ENCODE peak calls at places on chromosomes 13 and 19, in four cellular contexts. One of them, this sample, is unnamed.

GRCh38 chr13:62710766-62711165 is 1295.1 kb upstream of the PCDH20 start:
- DNase-seq in stomach: no peak
- DNase-seq in SK-N-SH: no peak
- DNase-seq in endothelial cell of umbilical vein: no peak
- DNase-seq in this sample: no peak

GRCh38 chr13:48411281-48412099 is 1.4 kb downstream of the LPAR6 start:
- DNase-seq in stomach: no peak
- DNase-seq in SK-N-SH: no peak
- DNase-seq in endothelial cell of umbilical vein: peak; percentile 59
- DNase-seq in this sample: no peak

GRCh38 chr13:100547805-100548204 is 40.8 kb downstream of the GGACT start:
- DNase-seq in stomach: no peak
- DNase-seq in SK-N-SH: peak; percentile 61
- DNase-seq in endothelial cell of umbilical vein: no peak
- DNase-seq in this sample: no peak

GRCh38 chr13:100625447-100625846 is 36.9 kb upstream of the GGACT start:
- DNase-seq in stomach: no peak
- DNase-seq in SK-N-SH: no peak
- DNase-seq in endothelial cell of umbilical vein: peak; percentile 12
- DNase-seq in this sample: no peak

GRCh38 chr13:34087791-34088190 is 269.8 kb downstream of the RFC3 start:
- DNase-seq in stomach: no peak
- DNase-seq in SK-N-SH: no peak
- DNase-seq in endothelial cell of umbilical vein: no peak
- DNase-seq in this sample: no peak

GRCh38 chr19:56692496-56692895 is 20.9 kb upstream of the ZNF835 start:
- DNase-seq in stomach: no peak
- DNase-seq in SK-N-SH: no peak
- DNase-seq in endothelial cell of umbilical vein: no peak
- DNase-seq in this sample: no peak

GRCh38 chr13:64083396-64083795 is 2667.7 kb upstream of the PCDH20 start:
- DNase-seq in stomach: no peak
- DNase-seq in SK-N-SH: no peak
- DNase-seq in endothelial cell of umbilical vein: no peak
- DNase-seq in this sample: no peak

GRCh38 chr19:12733369-12733896 is 1.1 kb downstream of the TRIR start:
- DNase-seq in stomach: no peak
- DNase-seq in SK-N-SH: peak; percentile 76
- DNase-seq in endothelial cell of umbilical vein: peak; percentile 29
- DNase-seq in this sample: no peak

GRCh38 chr19:35160629-35161433 is 6.3 kb downstream of the FXYD5 start:
- DNase-seq in stomach: no peak
- DNase-seq in SK-N-SH: no peak
- DNase-seq in endothelial cell of umbilical vein: no peak
- DNase-seq in this sample: no peak

GRCh38 chr13:82747948-82748347 is 1134.3 kb downstream of the SLITRK1 start:
- DNase-seq in stomach: no peak
- DNase-seq in SK-N-SH: no peak
- DNase-seq in endothelial cell of umbilical vein: no peak
- DNase-seq in this sample: no peak

GRCh38 chr13:48892311-48892710 is 83.4 kb upstream of the FNDC3A start:
- DNase-seq in stomach: no peak
- DNase-seq in SK-N-SH: no peak
- DNase-seq in endothelial cell of umbilical vein: peak; percentile 91
- DNase-seq in this sample: no peak

DNA sequence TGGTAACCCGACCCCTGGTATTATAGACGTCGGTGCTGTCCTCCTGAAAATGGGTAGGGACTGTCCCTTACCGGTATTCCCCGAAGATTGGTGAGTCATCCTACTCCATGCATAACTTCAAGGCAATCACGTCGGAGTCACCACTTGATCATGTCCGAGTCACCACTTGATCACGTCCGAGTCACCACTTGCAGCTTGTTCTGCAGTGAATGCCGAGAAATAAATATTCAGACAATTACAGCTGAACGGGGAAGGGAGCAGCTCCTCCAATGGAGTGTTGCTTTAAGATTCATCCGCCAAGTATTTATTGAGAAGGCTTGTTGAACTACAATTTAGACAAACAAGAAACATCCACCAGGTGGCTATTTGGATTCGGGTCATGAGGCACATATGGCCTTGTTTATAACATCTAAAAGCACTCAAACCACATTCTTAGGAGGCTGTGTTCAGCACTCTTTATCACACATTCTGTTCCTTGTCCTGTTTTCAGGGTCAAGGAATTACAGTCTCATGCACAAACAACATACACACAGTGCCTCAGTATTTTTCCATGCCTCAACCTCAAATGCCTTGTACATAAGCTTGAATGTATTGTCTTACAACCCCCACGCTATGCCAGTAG is 43.1 kb downstream of the ZNF726 start:
- DNase-seq in stomach: no peak
- DNase-seq in SK-N-SH: no peak
- DNase-seq in endothelial cell of umbilical vein: no peak
- DNase-seq in this sample: no peak
- TF ChIP-seq POLR2AphosphoS5 in stomach: no peak
- TF ChIP-seq POLR2AphosphoS5 in SK-N-SH: no peak
- TF ChIP-seq POLR2AphosphoS5 in endothelial cell of umbilical vein: no peak
- TF ChIP-seq POLR2AphosphoS5 in this sample: no peak

GRCh38 chr19:16116067-16116466 is 4.4 kb downstream of the RAB8A start:
- DNase-seq in stomach: no peak
- DNase-seq in SK-N-SH: no peak
- DNase-seq in endothelial cell of umbilical vein: no peak
- DNase-seq in this sample: no peak

GRCh38 chr19:16121141-16121540 is 9.5 kb downstream of the RAB8A start:
- DNase-seq in stomach: no peak
- DNase-seq in SK-N-SH: no peak
- DNase-seq in endothelial cell of umbilical vein: no peak
- DNase-seq in this sample: no peak

GRCh38 chr19:16118489-16119033 is 6.9 kb downstream of the RAB8A start:
- DNase-seq in stomach: peak; percentile 52
- DNase-seq in SK-N-SH: no peak
- DNase-seq in endothelial cell of umbilical vein: no peak
- DNase-seq in this sample: no peak

GRCh38 chr19:16115309-16116039 is 3.8 kb downstream of the RAB8A start:
- DNase-seq in stomach: no peak
- DNase-seq in SK-N-SH: no peak
- DNase-seq in endothelial cell of umbilical vein: no peak
- DNase-seq in this sample: no peak

DNA sequence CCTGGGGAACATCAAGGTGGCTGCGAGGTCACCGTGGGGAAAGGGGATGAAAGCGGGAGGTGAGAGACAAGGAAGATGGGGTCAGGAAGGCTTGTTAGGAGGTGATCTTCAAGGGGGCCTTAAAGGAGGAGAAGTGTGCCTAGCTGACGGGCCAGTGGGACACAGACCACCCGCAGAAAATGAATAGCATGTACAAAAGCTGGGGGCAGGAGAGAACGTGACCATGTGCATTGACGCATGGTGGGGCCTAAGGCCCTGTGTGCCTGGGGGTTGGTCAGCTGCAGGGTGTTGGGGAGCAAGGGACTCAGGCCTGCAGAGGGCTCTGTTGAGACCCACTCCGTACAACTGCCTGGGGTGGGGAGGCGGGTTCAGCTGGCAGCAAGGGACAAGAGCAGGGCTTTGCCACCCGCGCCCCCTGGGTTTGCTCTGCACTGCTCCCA is 5.9 kb downstream of the RAB8A start:
- DNase-seq in stomach: no peak
- DNase-seq in SK-N-SH: no peak
- DNase-seq in endothelial cell of umbilical vein: no peak
- DNase-seq in this sample: no peak
- H3K4me1 ChIP-seq in stomach: peaks cover 57% of the 10 kb centered on the region
- H3K4me1 ChIP-seq in SK-N-SH: peaks cover 5% of the 10 kb centered on the region
- H3K4me1 ChIP-seq in endothelial cell of umbilical vein: peaks cover 6% of the 10 kb centered on the region
- H3K4me1 ChIP-seq in this sample: peaks cover 6% of the 10 kb centered on the region

GRCh38 chr13:51805925-51806324 is 2.0 kb upstream of the DHRS12 start:
- DNase-seq in stomach: no peak
- DNase-seq in SK-N-SH: no peak
- DNase-seq in endothelial cell of umbilical vein: no peak
- DNase-seq in this sample: no peak
- H3K27ac ChIP-seq in stomach: no peak overlapping the region
- H3K27ac ChIP-seq in SK-N-SH: no peak overlapping the region
- H3K27ac ChIP-seq in endothelial cell of umbilical vein: no peak overlapping the region
- H3K27ac ChIP-seq in this sample: peak overlapping the region; percentile 100

GRCh38 chr13:30466358-30466714 is 600 bp upstream of the HMGB1 start:
- DNase-seq in stomach: no peak
- DNase-seq in SK-N-SH: no peak
- DNase-seq in endothelial cell of umbilical vein: no peak
- DNase-seq in this sample: no peak

GRCh38 chr13:30466841-30467252 is 1.1 kb upstream of the HMGB1 start:
- DNase-seq in stomach: no peak
- DNase-seq in SK-N-SH: no peak
- DNase-seq in endothelial cell of umbilical vein: no peak
- DNase-seq in this sample: no peak

GRCh38 chr13:30465541-30466357 is at the start of gene HMGB1:
- DNase-seq in stomach: peak; percentile 99
- DNase-seq in SK-N-SH: peak; percentile 88
- DNase-seq in endothelial cell of umbilical vein: peak; percentile 98
- DNase-seq in this sample: peak; percentile 99

GRCh38 chr13:30463820-30464495 is 1.8 kb downstream of the HMGB1 start:
- DNase-seq in stomach: peak; percentile 61
- DNase-seq in SK-N-SH: no peak
- DNase-seq in endothelial cell of umbilical vein: peak; percentile 84
- DNase-seq in this sample: peak; percentile 54

DNA sequence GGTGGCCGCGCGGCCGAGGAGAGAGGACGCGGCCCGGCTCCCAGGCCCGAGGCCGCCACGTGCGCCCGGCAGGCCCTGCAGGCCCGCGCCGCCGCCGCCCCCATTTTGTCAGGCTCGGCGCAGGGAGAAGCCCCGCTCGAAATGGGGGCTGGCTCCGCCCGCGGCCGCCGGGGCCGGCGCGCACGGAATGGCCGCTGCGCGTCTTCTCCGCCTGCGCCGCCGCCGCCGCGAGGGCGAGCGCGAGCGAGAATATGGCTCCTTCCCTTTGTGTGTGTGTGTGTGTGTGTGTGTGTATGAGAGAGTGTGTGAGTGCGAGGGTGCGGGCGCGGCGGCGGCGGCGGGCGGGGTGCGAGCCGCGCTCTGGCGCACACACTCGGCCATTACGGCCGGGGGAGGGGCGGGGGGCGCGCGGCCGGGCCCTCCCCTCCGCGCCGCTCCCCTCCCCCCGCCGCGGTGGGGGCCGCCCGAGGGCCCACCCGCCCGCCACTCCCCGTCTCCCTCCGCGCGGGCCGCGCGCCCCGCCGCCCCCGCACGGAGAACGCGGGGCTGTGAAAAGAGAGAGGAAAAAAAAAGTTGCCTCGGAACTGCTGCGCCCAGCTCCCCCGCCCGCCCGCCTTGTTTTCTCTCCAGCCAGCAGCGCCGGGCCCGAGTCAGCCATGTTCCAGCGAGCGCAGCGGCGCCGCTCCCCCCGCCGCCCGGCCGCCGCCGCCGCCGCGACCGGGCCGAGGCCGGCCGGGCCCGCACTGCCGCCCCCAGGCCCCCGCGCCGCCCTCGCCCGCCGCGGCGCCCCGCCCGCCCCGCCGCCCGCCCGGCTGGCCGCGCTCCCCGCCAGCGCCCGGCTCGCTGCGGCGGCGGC is 1.0 kb downstream of the HMGB1 start:
- DNase-seq in stomach: peak; percentile 69
- DNase-seq in SK-N-SH: peak; percentile 90
- DNase-seq in endothelial cell of umbilical vein: no peak
- DNase-seq in this sample: peak; percentile 61
- TF ChIP-seq POLR2AphosphoS5 in stomach: no peak
- TF ChIP-seq POLR2AphosphoS5 in SK-N-SH: no peak
- TF ChIP-seq POLR2AphosphoS5 in endothelial cell of umbilical vein: peak; percentile 30
- TF ChIP-seq POLR2AphosphoS5 in this sample: no peak

GRCh38 chr13:99351772-99352171 is 44.6 kb upstream of the GPR183 start:
- DNase-seq in stomach: no peak
- DNase-seq in SK-N-SH: no peak
- DNase-seq in endothelial cell of umbilical vein: no peak
- DNase-seq in this sample: no peak
- H3K4me1 ChIP-seq in stomach: peaks cover 7% of the 10 kb centered on the region
- H3K4me1 ChIP-seq in SK-N-SH: peaks cover 18% of the 10 kb centered on the region
- H3K4me1 ChIP-seq in endothelial cell of umbilical vein: peaks cover 11% of the 10 kb centered on the region
- H3K4me1 ChIP-seq in this sample: peaks cover 2% of the 10 kb centered on the region

DNA sequence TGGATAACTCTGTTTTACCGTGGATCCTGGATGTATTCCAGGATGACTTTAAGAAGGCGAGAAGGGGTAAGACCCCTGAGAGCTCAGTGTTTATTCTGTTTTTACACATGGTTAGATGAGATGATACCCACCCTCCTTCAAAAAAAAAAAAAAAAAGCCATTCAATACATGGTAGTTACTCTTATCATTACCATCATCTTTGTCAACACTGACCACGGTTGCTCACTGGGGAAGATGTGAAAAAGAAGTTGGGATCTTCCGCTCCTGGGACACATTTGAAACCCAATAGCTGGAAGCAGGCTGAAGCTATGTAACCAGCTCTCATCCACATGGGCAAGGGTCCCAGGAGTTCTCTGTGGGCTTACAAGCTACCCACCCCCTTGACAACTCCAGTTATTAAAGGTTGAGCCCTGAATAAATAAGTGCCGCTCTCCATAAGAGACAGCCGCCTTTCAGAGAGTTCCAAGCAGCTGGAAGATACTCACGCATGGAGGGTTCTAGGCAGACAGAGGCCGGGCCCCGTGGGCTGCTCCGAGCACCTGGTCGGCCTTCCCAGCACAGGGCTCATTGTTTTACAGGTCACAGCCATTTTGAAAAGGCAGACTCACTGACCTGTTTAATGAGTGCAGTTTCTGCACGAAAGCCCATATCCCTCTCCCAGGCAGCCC is 22.8 kb downstream of the SERP2 start:
- DNase-seq in stomach: no peak
- DNase-seq in SK-N-SH: no peak
- DNase-seq in endothelial cell of umbilical vein: no peak
- DNase-seq in this sample: no peak
- H3K27ac ChIP-seq in stomach: peak overlapping the region; percentile 41
- H3K27ac ChIP-seq in SK-N-SH: peak overlapping the region; percentile 98
- H3K27ac ChIP-seq in endothelial cell of umbilical vein: no peak overlapping the region
- H3K27ac ChIP-seq in this sample: peak overlapping the region; percentile 71